ENCODE peak calls at places on chromosomes 5 and 9, in five cellular contexts. I is H1, X is HepG2, H is GM12878, E is NT2/D1. T is an unnamed sample.

GRCh38 chr5:15752886-15753285 is 252.9 kb downstream of the FBXL7 start:
- DNase-seq in E (no peak), H (no peak), X (no peak), I (no peak), T (no peak)

GRCh38 chr9:73143606-73144328 is 7.9 kb upstream of the ANXA1 start:
- DNase-seq in E (no peak), X (no peak), I (no peak), H (no peak), T (no peak)

GRCh38 chr9:131398204-131398603 is 4.3 kb downstream of the PRRC2B start:
- DNase-seq in H (peak; percentile 64), E (no peak), I (no peak), X (no peak), T (peak; percentile 7)

GRCh38 chr9:128026255-128027165 is 40.6 kb downstream of the NAIF1 start:
- DNase-seq in H (peak; percentile 86), X (no peak), I (no peak), E (no peak), T (no peak)

GRCh38 chr9:114662081-114662989 is 4.7 kb upstream of the TEX53 start:
- DNase-seq in H (no peak), X (peak; percentile 22), I (no peak), E (peak; percentile 48), T (peak; percentile 77)

GRCh38 chr9:128992995-128993394 is 35.1 kb downstream of the SH3GLB2 start:
- DNase-seq in E (no peak), X (no peak), I (no peak), H (no peak), T (no peak)

GRCh38 chr5:124735169-124735858 is 11.1 kb downstream of the ZNF608 start:
- DNase-seq in E (no peak), I (no peak), X (no peak), H (no peak), T (peak; percentile 80)

GRCh38 chr5:116652196-116652729 is 77.6 kb upstream of the SEMA6A start:
- DNase-seq in H (peak; percentile 85), I (peak; percentile 39), E (peak; percentile 63), X (peak; percentile 97), T (peak; percentile 18)

GRCh38 chr5:88952344-88952743 is 69.4 kb upstream of the MEF2C start:
- DNase-seq in I (no peak), E (no peak), H (no peak), X (no peak), T (peak; percentile 27)

GRCh38 chr5:171810217-171810616 is 24.6 kb downstream of the SMIM23 start:
- DNase-seq in H (no peak), I (no peak), X (no peak), E (no peak), T (no peak)

GRCh38 chr9:124012368-124013262 is 1.0 kb downstream of the LHX2 start:
- DNase-seq in H (no peak), E (no peak), I (no peak), X (no peak), T (no peak)

GRCh38 chr9:77569335-77569734 is 78.8 kb downstream of the GNA14 start:
- DNase-seq in X (no peak), I (no peak), H (no peak), E (no peak), T (peak; percentile 12)

GRCh38 chr9:128972956-128973355 is 25.5 kb downstream of the NUP188 start:
- DNase-seq in I (no peak), X (no peak), E (no peak), H (no peak), T (no peak)

GRCh38 chr5:139276426-139276825 is 17.1 kb upstream of the MATR3 start:
- DNase-seq in I (no peak), H (no peak), E (no peak), X (no peak), T (no peak)

DNA sequence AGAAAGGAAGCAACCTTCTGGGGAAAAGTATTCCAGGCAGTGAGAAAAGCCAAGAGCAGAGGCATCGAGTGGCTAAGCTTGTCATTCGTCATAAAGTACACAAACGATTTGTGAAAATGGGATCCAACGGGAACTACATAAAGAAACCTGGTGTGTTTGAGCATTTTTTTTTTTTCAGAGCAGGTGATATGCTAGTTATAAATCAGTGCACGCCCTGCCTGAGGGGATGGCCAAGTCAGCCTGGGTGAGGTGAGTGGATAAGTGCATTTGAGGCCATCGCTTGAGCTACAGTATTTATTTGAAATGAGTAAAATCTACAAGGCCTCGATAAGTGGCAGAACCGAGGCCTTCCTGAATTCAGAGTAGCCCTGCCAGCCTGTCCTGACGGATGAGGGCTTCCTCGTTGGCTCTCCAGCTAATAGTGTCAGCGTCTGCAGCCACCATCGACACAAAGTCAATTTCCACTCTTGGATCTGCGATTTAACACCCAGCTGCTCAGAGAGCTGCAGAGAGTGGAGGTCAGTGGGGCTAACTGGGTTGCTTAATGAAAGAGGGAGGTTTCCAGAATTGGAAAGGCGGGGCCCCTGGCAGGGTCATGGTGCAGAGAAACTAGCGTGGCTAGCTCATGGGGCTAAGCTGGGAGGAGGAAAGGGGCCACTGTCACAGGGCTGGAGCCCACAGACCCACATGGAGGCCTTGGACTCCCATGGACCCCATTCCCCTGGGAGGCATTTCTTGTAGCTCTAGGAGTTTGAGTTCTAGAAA is 27.3 kb downstream of the PPARGC1B start:
- DNase-seq in E (no peak), X (no peak), I (no peak), H (no peak), T (no peak)
- TF ChIP-seq SUZ12 in E (no peak), X (no peak), I (no peak), H (no peak), T (no peak)

GRCh38 chr9:134800791-134801339 is 79.7 kb upstream of the FCN2 start:
- DNase-seq in X (no peak), I (no peak), E (no peak), H (no peak), T (no peak)
- TF ChIP-seq SUZ12 in X (no peak), I (no peak), E (no peak), H (no peak), T (no peak)

DNA sequence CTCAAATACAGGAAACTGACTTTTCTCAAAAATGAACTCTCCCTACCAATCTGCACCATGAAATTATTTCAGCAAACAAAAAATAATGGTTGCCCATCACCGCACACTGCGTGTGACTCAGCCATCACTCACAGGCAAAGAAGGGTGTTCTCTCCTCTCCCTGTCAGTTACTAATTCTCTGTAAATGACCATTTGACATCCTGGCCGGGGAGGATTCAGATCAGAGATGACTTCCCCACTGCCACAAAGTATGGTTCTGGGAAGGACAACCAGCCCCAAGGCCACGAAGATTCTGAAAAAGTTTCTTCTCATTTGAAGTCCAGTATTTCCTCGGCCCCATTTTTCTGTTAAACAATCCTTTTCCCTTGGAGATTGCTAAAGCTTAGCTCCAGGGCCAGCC is 199.4 kb downstream of the AUH start:
- DNase-seq in I (no peak), H (no peak), X (no peak), E (no peak), T (no peak)
- TF ChIP-seq SUZ12 in I (no peak), H (no peak), X (no peak), E (no peak), T (no peak)

DNA sequence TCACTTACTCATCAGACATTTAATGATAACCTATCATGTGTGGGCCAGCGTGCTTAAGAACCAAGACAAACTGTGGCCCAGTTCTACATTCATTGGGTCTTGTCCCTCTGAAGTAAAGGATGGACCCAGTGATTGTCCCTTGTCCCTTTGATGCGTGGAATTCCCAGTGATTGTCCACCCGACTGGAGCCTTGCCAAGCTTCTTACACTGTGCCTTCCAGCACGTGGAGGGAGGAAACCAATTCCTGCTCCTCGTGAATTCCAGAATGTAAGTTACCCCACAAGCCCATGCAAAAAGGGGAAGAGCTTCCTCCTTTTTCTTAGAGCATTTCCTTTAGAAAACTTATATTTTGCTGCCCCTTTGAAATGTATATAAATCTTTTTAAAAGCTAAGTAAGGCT is 7.9 kb downstream of the CKMT2 start:
- DNase-seq in H (no peak), X (no peak), I (no peak), E (no peak), T (no peak)
- TF ChIP-seq SUZ12 in H (no peak), X (no peak), I (no peak), E (no peak), T (no peak)

GRCh38 chr5:69528015-69528414 is 32.0 kb upstream of the GTF2H2C start:
- DNase-seq in H (no peak), X (no peak), E (no peak), I (no peak), T (no peak)
- TF ChIP-seq SUZ12 in H (no peak), X (no peak), E (no peak), I (no peak), T (no peak)

DNA sequence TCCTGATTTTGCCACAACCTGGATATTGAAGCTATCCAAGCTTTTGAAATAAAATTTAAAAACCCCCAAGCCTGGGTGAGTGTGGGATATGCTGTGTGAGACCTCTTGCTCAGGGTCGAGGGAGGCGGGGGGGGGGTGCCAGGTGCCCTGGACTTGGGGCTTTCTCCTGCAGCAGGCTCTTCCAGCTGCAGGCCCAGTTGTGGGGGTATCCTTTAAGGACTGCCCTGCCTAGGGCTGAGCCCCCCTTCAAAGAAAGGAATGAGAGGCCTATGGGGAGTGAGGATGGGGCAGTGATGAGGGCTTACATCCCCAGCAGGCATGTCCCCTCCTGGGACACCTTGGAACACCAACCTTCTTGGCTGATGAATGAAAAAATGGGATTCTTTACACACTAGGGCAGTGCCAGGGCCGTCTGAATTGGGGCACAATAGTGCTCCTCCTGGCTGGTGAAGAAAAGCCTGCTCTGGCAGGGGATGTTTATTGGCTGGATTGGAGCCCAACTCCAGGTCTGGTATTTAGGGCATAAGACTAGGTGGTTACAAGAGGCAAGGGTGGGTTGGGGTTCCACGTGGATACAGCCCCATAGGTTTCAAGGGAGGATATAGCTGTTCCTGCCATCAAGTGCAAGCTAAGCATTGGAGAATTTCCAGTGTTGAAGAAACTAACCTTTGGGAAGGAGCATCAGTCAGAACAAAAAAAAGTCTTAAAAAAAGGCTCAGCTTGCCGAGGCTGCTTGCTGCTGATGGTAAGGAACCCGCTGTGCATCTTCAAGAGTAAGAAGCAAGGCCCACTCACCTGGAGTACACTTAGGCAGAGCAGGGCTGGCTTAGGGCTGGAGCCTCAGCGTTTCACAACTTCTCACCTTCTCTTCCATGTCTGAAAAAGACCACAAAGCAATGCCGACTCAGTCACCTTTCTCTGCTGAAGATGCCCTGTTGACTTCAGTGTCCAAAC is 7.0 kb downstream of the HNRNPAB start:
- DNase-seq in H (no peak), I (no peak), X (no peak), E (no peak), T (peak; percentile 8)
- TF ChIP-seq SUZ12 in H (no peak), I (no peak), X (no peak), E (no peak), T (no peak)

DNA sequence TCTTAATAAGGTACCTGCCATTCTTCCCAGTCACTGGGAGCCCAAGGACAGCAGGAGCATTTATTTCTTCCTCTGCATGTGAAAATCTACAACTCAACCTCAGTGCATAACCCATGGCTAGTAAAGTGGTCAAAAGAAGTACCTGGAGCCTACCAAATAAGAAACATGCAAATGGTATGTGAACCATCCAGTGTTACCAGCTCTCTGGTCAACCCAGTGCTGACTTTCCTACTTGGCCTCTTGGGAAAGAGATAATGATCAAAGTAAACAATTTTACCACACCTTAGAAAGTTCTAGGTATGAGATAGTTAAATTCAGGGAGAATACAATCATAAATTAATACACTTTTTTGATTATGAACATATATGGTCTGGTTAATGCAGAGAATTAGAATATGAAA is 325.6 kb downstream of the ENC1 start:
- DNase-seq in I (no peak), X (no peak), H (no peak), E (no peak), T (no peak)
- TF ChIP-seq SUZ12 in I (no peak), X (no peak), H (no peak), E (no peak), T (no peak)

GRCh38 chr5:158340608-158341007 is 481.7 kb upstream of the CLINT1 start:
- DNase-seq in E (no peak), X (no peak), I (no peak), H (no peak), T (no peak)
- TF ChIP-seq SUZ12 in E (no peak), X (no peak), I (no peak), H (no peak), T (no peak)